ENCODE peak calls at places on chromosomes 3 and 15, in ten cellular contexts. G is colonic mucosa, K is HepG2, S is neuronal stem cell, F is left ventricle myocardium inferior, H is pancreas, P is aorta, Y is suprapubic skin, D is IMR-90, C is ovary. T is an unnamed sample.

GRCh38 chr15:62063851-62064635 is 2.7 kb upstream of the C2CD4A start:
- DNase-seq in G (no peak), K (no peak), S (no peak), F (no peak), H (no peak), P (no peak), Y (no peak), D (no peak), C (no peak), T (no peak)

GRCh38 chr3:156646958-156647357 is 27.4 kb upstream of the TIPARP start:
- DNase-seq in G (no peak), K (no peak), S (no peak), F (no peak), H (no peak), P (no peak), Y (no peak), D (no peak), C (no peak), T (no peak)

GRCh38 chr15:65217526-65218482 is 6.5 kb upstream of the CILP start:
- DNase-seq in G (no peak), K (no peak), S (no peak), F (no peak), H (no peak), P (no peak), Y (no peak), D (no peak), C (no peak), T (no peak)

GRCh38 chr3:179806177-179806576 is 153.3 kb downstream of the USP13 start:
- DNase-seq in G (no peak), K (no peak), S (no peak), F (no peak), H (no peak), P (no peak), Y (no peak), D (peak; percentile 63), C (no peak), T (no peak)

GRCh38 chr3:31979006-31979697 is 1.9 kb downstream of the OSBPL10 start:
- DNase-seq in G (no peak), K (no peak), S (no peak), F (no peak), H (no peak), P (no peak), Y (no peak), D (no peak), C (no peak), T (no peak)

GRCh38 chr3:160754371-160754854 is 1.6 kb upstream of the PPM1L start:
- DNase-seq in G (peak; percentile 48), K (no peak), S (peak; percentile 38), F (peak; percentile 26), H (peak; percentile 74), P (no peak), Y (peak; percentile 67), D (peak; percentile 53), C (peak; percentile 50), T (peak; percentile 45)

GRCh38 chr3:28349397-28350000 is 875 bp upstream of the AZI2 start:
- DNase-seq in G (no peak), K (no peak), S (no peak), F (no peak), H (no peak), P (peak; percentile 75), Y (no peak), D (peak; percentile 4), C (no peak), T (no peak)

GRCh38 chr3:157094301-157094700 is 65.6 kb downstream of the CCNL1 start:
- DNase-seq in G (no peak), K (no peak), S (no peak), F (no peak), H (no peak), P (no peak), Y (no peak), D (no peak), C (no peak), T (no peak)

GRCh38 chr3:149783576-149783975 is 8.8 kb downstream of the ANKUB1 start:
- DNase-seq in G (no peak), K (peak; percentile 15), S (no peak), F (no peak), H (no peak), P (no peak), Y (no peak), D (peak; percentile 87), C (no peak), T (no peak)

GRCh38 chr3:8456118-8456811 is 45.4 kb upstream of the LMCD1 start:
- DNase-seq in G (no peak), K (no peak), S (no peak), F (no peak), H (no peak), P (no peak), Y (no peak), D (peak; percentile 42), C (no peak), T (peak; percentile 62)

GRCh38 chr15:38530113-38530512 is 34.5 kb downstream of the RASGRP1 start:
- DNase-seq in G (no peak), K (no peak), S (no peak), F (no peak), H (no peak), P (no peak), Y (no peak), D (no peak), C (no peak), T (no peak)

GRCh38 chr3:77179762-77180161 is 139.9 kb downstream of the ROBO2 start:
- DNase-seq in G (no peak), K (peak; percentile 14), S (no peak), F (no peak), H (no peak), P (no peak), Y (no peak), D (no peak), C (no peak), T (no peak)

GRCh38 chr3:51983578-51984268 is 388 bp downstream of the ACY1 start:
- DNase-seq in G (no peak), K (no peak), S (no peak), F (no peak), H (peak; percentile 66), P (no peak), Y (no peak), D (no peak), C (no peak), T (no peak)

GRCh38 chr15:65920825-65921309 is 51.6 kb downstream of the RAB11A start:
- DNase-seq in G (no peak), K (no peak), S (no peak), F (no peak), H (no peak), P (no peak), Y (no peak), D (no peak), C (no peak), T (no peak)

GRCh38 chr3:169467703-169468102 is 195.8 kb downstream of the MECOM start:
- DNase-seq in G (no peak), K (no peak), S (no peak), F (no peak), H (no peak), P (no peak), Y (no peak), D (no peak), C (no peak), T (no peak)

GRCh38 chr3:126184465-126185000 is 4.1 kb upstream of the ALDH1L1 start:
- DNase-seq in G (no peak), K (peak; percentile 90), S (no peak), F (no peak), H (no peak), P (no peak), Y (no peak), D (no peak), C (peak; percentile 30), T (no peak)

GRCh38 chr3:99962703-99963102 is 145.0 kb downstream of the CMSS1 start:
- DNase-seq in G (no peak), K (no peak), S (no peak), F (no peak), H (no peak), P (no peak), Y (no peak), D (peak; percentile 91), C (no peak), T (no peak)

DNA sequence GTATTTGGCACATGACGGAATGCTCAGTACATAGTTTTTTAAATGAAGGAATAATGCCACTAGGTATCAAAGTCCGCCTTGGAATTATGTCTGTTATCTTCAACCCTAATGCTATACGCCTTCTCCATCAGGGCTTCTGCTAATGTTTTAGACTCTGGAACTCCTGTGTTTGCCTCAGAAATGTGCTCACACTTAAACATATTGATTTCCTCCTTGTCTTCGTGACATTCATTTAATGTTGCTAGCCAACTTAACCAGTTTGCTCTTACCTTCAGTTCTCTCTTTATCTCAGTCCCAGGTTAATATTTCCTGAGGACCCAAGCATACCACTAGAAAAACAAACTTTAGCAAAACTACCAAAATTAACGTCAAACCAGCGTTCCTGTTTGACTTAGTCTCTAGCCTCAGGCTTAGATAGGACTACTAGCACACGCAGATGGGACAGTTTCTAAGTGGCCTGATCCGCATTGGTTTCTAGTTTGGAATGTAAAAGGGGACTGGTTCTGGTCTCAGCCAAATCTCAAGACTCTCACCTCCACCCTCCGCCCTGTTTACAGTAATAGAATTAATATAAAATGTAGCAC is 81.4 kb downstream of the IL1RAP start:
- DNase-seq in G (no peak), K (peak; percentile 31), S (no peak), F (no peak), H (no peak), P (no peak), Y (no peak), D (no peak), C (no peak), T (no peak)
- H3K36me3 ChIP-seq in G (no peaks in the 10 kb centered on the region), K (peaks cover 2% of the 10 kb centered on the region), S (no peaks in the 10 kb centered on the region), F (no peaks in the 10 kb centered on the region), H (no peaks in the 10 kb centered on the region), P (no peaks in the 10 kb centered on the region), Y (no peaks in the 10 kb centered on the region), D (no peaks in the 10 kb centered on the region), C (no peaks in the 10 kb centered on the region), T (no peaks in the 10 kb centered on the region)

GRCh38 chr3:47011371-47011770 is 31.9 kb downstream of the NBEAL2 start:
- DNase-seq in G (no peak), K (no peak), S (no peak), F (no peak), H (no peak), P (peak; percentile 60), Y (no peak), D (no peak), C (no peak), T (no peak)
- H3K27ac ChIP-seq in G (no peak overlapping the region), K (no peak overlapping the region), S (no peak overlapping the region), F (no peak overlapping the region), H (no peak overlapping the region), P (no peak overlapping the region), Y (no peak overlapping the region), D (no peak overlapping the region), C (no peak overlapping the region), T (no peak overlapping the region)

DNA sequence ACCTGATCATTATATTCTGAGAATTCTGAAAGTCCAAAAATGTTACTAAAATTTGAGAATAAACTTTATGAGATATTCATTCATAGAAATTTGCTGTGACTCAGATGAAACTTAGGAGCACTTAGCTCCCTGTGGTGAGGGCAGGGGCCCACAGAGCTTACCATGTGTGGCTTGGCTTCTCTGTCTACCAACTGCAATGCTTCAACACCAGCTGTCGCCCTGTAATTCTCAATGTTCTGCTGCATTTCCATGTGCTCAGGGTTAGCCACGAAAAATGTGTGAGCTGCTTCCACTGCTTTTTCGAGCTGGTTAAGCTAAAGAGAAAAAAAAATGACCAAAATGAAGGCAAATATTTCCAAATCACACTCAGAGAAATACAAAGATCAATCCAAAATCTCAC is 125.6 kb downstream of the P3H2 start:
- DNase-seq in G (no peak), K (no peak), S (no peak), F (no peak), H (no peak), P (no peak), Y (no peak), D (peak; percentile 42), C (no peak), T (no peak)
- H3K36me3 ChIP-seq in G (no peaks in the 10 kb centered on the region), K (no peaks in the 10 kb centered on the region), S (no peaks in the 10 kb centered on the region), F (no peaks in the 10 kb centered on the region), H (no peaks in the 10 kb centered on the region), P (no peaks in the 10 kb centered on the region), Y (no peaks in the 10 kb centered on the region), D (peaks cover 2% of the 10 kb centered on the region), C (no peaks in the 10 kb centered on the region), T (no peaks in the 10 kb centered on the region)

GRCh38 chr3:107209302-107210060 is 167.8 kb upstream of the CCDC54 start:
- DNase-seq in G (no peak), K (no peak), S (no peak), F (no peak), H (no peak), P (no peak), Y (no peak), D (no peak), C (no peak), T (no peak)
- H3K27ac ChIP-seq in G (no peak overlapping the region), K (no peak overlapping the region), S (no peak overlapping the region), F (peak overlapping the region; percentile 82), H (peak overlapping the region; percentile 84), P (peak overlapping the region; percentile 93), Y (peak overlapping the region; percentile 63), D (peak overlapping the region; percentile 41), C (peak overlapping the region; percentile 66), T (no peak overlapping the region)

T was measured in left lung.